ENCODE peak calls at places on chromosomes 6 and 20, in four cellular contexts. C is GM23338, B is GM04503, E is T-helper 1 cell. L is an unnamed sample.

GRCh38 chr6:162313922-162314660 is 413.5 kb downstream of the PRKN start:
- DNase-seq in E (no peak), B (no peak), C (no peak), L (no peak)

GRCh38 chr20:57695012-57695411 is 14.8 kb downstream of the PMEPA1 start:
- DNase-seq in B (no peak), E (no peak), C (no peak), L (no peak)

GRCh38 chr6:15905488-15906392 is 223.1 kb upstream of the MYLIP start:
- DNase-seq in B (no peak), C (no peak), E (no peak), L (no peak)

GRCh38 chr20:8662433-8662954 is 406.4 kb upstream of the PLCB4 start:
- DNase-seq in B (no peak), E (no peak), C (no peak), L (no peak)

GRCh38 chr6:34248198-34248726 is 544 bp downstream of the SMIM29 start:
- DNase-seq in B (no peak), E (no peak), C (peak; percentile 65), L (peak; percentile 73)

GRCh38 chr6:5997420-5998093 is 9.2 kb downstream of the NRN1 start:
- DNase-seq in B (no peak), C (peak; percentile 70), E (no peak), L (peak; percentile 59)

GRCh38 chr6:139137716-139138115 is 2.8 kb downstream of the HECA start:
- DNase-seq in C (no peak), B (no peak), E (no peak), L (no peak)

GRCh38 chr6:30542915-30543314 is 13.4 kb downstream of the GNL1 start:
- DNase-seq in E (no peak), B (no peak), C (peak; percentile 14), L (no peak)

GRCh38 chr20:41028359-41029149 is at the start of gene TOP1:
- DNase-seq in B (peak; percentile 93), E (peak; percentile 100), C (peak; percentile 100), L (peak; percentile 100)

GRCh38 chr6:76435174-76435573 is 362.7 kb upstream of the IMPG1 start:
- DNase-seq in E (no peak), B (no peak), C (no peak), L (peak; percentile 5)

GRCh38 chr20:4415281-4415680 is 306.4 kb upstream of the PRND start:
- DNase-seq in E (no peak), C (no peak), B (no peak), L (no peak)

GRCh38 chr6:111857674-111858337 is 15.4 kb downstream of the FYN start:
- DNase-seq in B (no peak), C (no peak), E (no peak), L (no peak)

GRCh38 chr6:154805288-154805911 is 72.2 kb downstream of the SCAF8 start:
- DNase-seq in E (no peak), B (no peak), C (peak; percentile 34), L (peak; percentile 63)

GRCh38 chr6:48765352-48765961 is 654.5 kb upstream of the PTCHD4 start:
- DNase-seq in C (peak; percentile 88), E (no peak), B (no peak), L (peak; percentile 42)

GRCh38 chr6:143759666-143760065 is 81.9 kb downstream of the PHACTR2 start:
- DNase-seq in E (no peak), B (no peak), C (no peak), L (no peak)

GRCh38 chr6:167140589-167141474 is 16.9 kb downstream of the GPR31 start:
- DNase-seq in C (peak; percentile 32), B (no peak), E (no peak), L (no peak)

GRCh38 chr6:45074423-45074822 is 253.7 kb upstream of the RUNX2 start:
- DNase-seq in C (no peak), E (no peak), B (no peak), L (no peak)

GRCh38 chr6:125155344-125155743 is 1.8 kb downstream of the TPD52L1 start:
- DNase-seq in C (no peak), E (no peak), B (no peak), L (peak; percentile 16)

GRCh38 chr20:61805365-61805764 is 260.3 kb downstream of the TAF4 start:
- DNase-seq in B (no peak), E (no peak), C (no peak), L (no peak)

GRCh38 chr20:59765599-59766177 is 161.3 kb downstream of the PHACTR3 start:
- DNase-seq in B (no peak), C (peak; percentile 71), E (no peak), L (no peak)

GRCh38 chr20:64143018-64143801 is 21.0 kb upstream of the MYT1 start:
- DNase-seq in C (no peak), B (no peak), E (no peak), L (no peak)

GRCh38 chr6:6688951-6689350 is 100.4 kb downstream of the LY86 start:
- DNase-seq in C (no peak), B (no peak), E (no peak), L (no peak)

GRCh38 chr6:129981598-129981997 is 36.8 kb upstream of the L3MBTL3 start:
- DNase-seq in E (no peak), C (no peak), B (no peak), L (peak; percentile 15)

GRCh38 chr20:62511915-62512610 is 36.3 kb upstream of the GATA5 start:
- DNase-seq in C (no peak), B (no peak), E (no peak), L (no peak)

GRCh38 chr20:36587388-36588136 is 14.2 kb downstream of the TGIF2 start:
- DNase-seq in C (no peak), E (no peak), B (no peak), L (no peak)

GRCh38 chr6:133504761-133505160 is 263.6 kb downstream of the EYA4 start:
- DNase-seq in C (no peak), E (no peak), B (no peak), L (peak; percentile 4)

GRCh38 chr20:40532103-40532502 is 156.9 kb downstream of the MAFB start:
- DNase-seq in E (no peak), B (no peak), C (peak; percentile 78), L (no peak)

GRCh38 chr6:149545258-149545753 is 537 bp downstream of the PPIL4 start:
- DNase-seq in C (peak; percentile 64), B (no peak), E (peak; percentile 44), L (peak; percentile 59)

GRCh38 chr6:144912474-144912873 is 627.3 kb downstream of the UTRN start:
- DNase-seq in B (peak; percentile 73), C (peak; percentile 10), E (no peak), L (no peak)

GRCh38 chr6:13303668-13304017 is 24.7 kb downstream of the TBC1D7 start:
- DNase-seq in E (no peak), B (no peak), C (no peak), L (no peak)

GRCh38 chr20:8722277-8722928 is 346.5 kb upstream of the PLCB4 start:
- DNase-seq in C (peak; percentile 80), B (peak; percentile 25), E (no peak), L (peak; percentile 84)